ENCODE peak calls at places on chromosomes 7 and 10, in six cellular contexts. One of them, this sample, is unnamed.
A peak's percentile ranks its signal among the peaks of the same experiment; 100 is the strongest.

GRCh38 chr7:28296571-28297483 is 115.5 kb upstream of the CREB5 start:
- DNase-seq in neuronal stem cell: peak; percentile 20
- DNase-seq in Karpas-422: peak; percentile 71
- DNase-seq in GM23248: peak; percentile 68
- DNase-seq in mammary epithelial cell: peak; percentile 18
- DNase-seq in hepatocyte: peak; percentile 57
- DNase-seq in this sample: peak; percentile 63

GRCh38 chr7:40721344-40721949 is 586.6 kb downstream of the SUGCT start:
- DNase-seq in neuronal stem cell: no peak
- DNase-seq in GM23248: no peak
- DNase-seq in Karpas-422: no peak
- DNase-seq in mammary epithelial cell: no peak
- DNase-seq in hepatocyte: no peak
- DNase-seq in this sample: no peak

GRCh38 chr7:78011642-78012041 is 213.1 kb downstream of the PHTF2 start:
- DNase-seq in Karpas-422: no peak
- DNase-seq in mammary epithelial cell: no peak
- DNase-seq in GM23248: no peak
- DNase-seq in neuronal stem cell: no peak
- DNase-seq in hepatocyte: no peak
- DNase-seq in this sample: no peak

GRCh38 chr7:99039384-99039891 is 104.5 kb downstream of the SMURF1 start:
- DNase-seq in mammary epithelial cell: no peak
- DNase-seq in hepatocyte: no peak
- DNase-seq in Karpas-422: no peak
- DNase-seq in GM23248: no peak
- DNase-seq in neuronal stem cell: no peak
- DNase-seq in this sample: no peak

GRCh38 chr7:105098863-105099515 is 85.0 kb downstream of the KMT2E start:
- DNase-seq in neuronal stem cell: no peak
- DNase-seq in GM23248: peak; percentile 41
- DNase-seq in hepatocyte: no peak
- DNase-seq in Karpas-422: no peak
- DNase-seq in mammary epithelial cell: peak; percentile 32
- DNase-seq in this sample: peak; percentile 82

GRCh38 chr7:138036135-138036534 is 34.2 kb upstream of the CREB3L2 start:
- DNase-seq in Karpas-422: no peak
- DNase-seq in mammary epithelial cell: no peak
- DNase-seq in neuronal stem cell: no peak
- DNase-seq in hepatocyte: no peak
- DNase-seq in GM23248: no peak
- DNase-seq in this sample: no peak

GRCh38 chr7:63876707-63877322 is 121.8 kb upstream of the ZNF722 start:
- DNase-seq in mammary epithelial cell: no peak
- DNase-seq in GM23248: no peak
- DNase-seq in neuronal stem cell: no peak
- DNase-seq in hepatocyte: no peak
- DNase-seq in Karpas-422: no peak
- DNase-seq in this sample: no peak

GRCh38 chr7:159195926-159196325 is 51.3 kb upstream of the VIPR2 start:
- DNase-seq in neuronal stem cell: no peak
- DNase-seq in Karpas-422: no peak
- DNase-seq in hepatocyte: no peak
- DNase-seq in mammary epithelial cell: no peak
- DNase-seq in GM23248: no peak
- DNase-seq in this sample: no peak

GRCh38 chr10:86402283-86402931 is 35.8 kb upstream of the GRID1 start:
- DNase-seq in neuronal stem cell: no peak
- DNase-seq in mammary epithelial cell: no peak
- DNase-seq in GM23248: peak; percentile 67
- DNase-seq in hepatocyte: no peak
- DNase-seq in Karpas-422: no peak
- DNase-seq in this sample: no peak

GRCh38 chr7:34048445-34048844 is 143.1 kb downstream of the BMPER start:
- DNase-seq in neuronal stem cell: no peak
- DNase-seq in GM23248: peak; percentile 69
- DNase-seq in mammary epithelial cell: no peak
- DNase-seq in Karpas-422: no peak
- DNase-seq in hepatocyte: no peak
- DNase-seq in this sample: no peak

GRCh38 chr10:64463406-64463805 is 942.2 kb downstream of the REEP3 start:
- DNase-seq in hepatocyte: no peak
- DNase-seq in Karpas-422: no peak
- DNase-seq in mammary epithelial cell: no peak
- DNase-seq in neuronal stem cell: no peak
- DNase-seq in GM23248: no peak
- DNase-seq in this sample: no peak

DNA sequence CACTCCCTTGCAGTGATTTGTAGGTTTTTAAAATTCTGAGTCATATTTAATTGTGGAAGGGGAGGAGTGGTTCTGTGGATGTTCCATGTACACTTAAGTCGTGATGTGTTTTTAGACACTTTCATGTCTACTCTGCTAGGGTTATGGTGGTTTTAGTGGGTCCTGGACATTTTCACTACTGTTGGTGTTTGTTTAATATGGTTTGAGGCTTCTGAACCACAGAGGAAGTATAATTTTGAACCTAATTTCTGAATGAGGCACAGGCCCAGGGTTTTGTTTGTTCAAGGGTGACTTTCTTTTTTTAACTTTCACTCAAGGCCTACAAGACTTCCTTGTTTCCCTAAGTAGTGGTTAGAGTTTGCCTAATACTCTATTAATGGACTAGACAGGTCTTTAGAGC is 13.3 kb downstream of the SLC26A5 start:
- DNase-seq in neuronal stem cell: no peak
- DNase-seq in mammary epithelial cell: no peak
- DNase-seq in GM23248: no peak
- DNase-seq in hepatocyte: no peak
- DNase-seq in Karpas-422: no peak
- DNase-seq in this sample: peak; percentile 60
- H2AFZ ChIP-seq in neuronal stem cell: no peak overlapping the region
- H2AFZ ChIP-seq in mammary epithelial cell: no peak overlapping the region
- H2AFZ ChIP-seq in GM23248: no peak overlapping the region
- H2AFZ ChIP-seq in hepatocyte: no peak overlapping the region
- H2AFZ ChIP-seq in Karpas-422: no peak overlapping the region
- H2AFZ ChIP-seq in this sample: peak overlapping the region; percentile 56

GRCh38 chr10:120735773-120736371 is 115.3 kb upstream of the WDR11 start:
- DNase-seq in GM23248: peak; percentile 53
- DNase-seq in hepatocyte: peak; percentile 19
- DNase-seq in neuronal stem cell: no peak
- DNase-seq in mammary epithelial cell: peak; percentile 7
- DNase-seq in Karpas-422: peak; percentile 80
- DNase-seq in this sample: peak; percentile 50

GRCh38 chr10:120734476-120735078 is 116.6 kb upstream of the WDR11 start:
- DNase-seq in neuronal stem cell: no peak
- DNase-seq in hepatocyte: no peak
- DNase-seq in Karpas-422: peak; percentile 36
- DNase-seq in mammary epithelial cell: no peak
- DNase-seq in GM23248: no peak
- DNase-seq in this sample: peak; percentile 50

GRCh38 chr10:120736377-120736776 is 114.8 kb upstream of the WDR11 start:
- DNase-seq in neuronal stem cell: no peak
- DNase-seq in Karpas-422: no peak
- DNase-seq in mammary epithelial cell: no peak
- DNase-seq in hepatocyte: no peak
- DNase-seq in GM23248: no peak
- DNase-seq in this sample: no peak

GRCh38 chr10:120732643-120733313 is 118.4 kb upstream of the WDR11 start:
- DNase-seq in hepatocyte: no peak
- DNase-seq in Karpas-422: peak; percentile 37
- DNase-seq in GM23248: no peak
- DNase-seq in mammary epithelial cell: peak; percentile 25
- DNase-seq in neuronal stem cell: no peak
- DNase-seq in this sample: peak; percentile 72

DNA sequence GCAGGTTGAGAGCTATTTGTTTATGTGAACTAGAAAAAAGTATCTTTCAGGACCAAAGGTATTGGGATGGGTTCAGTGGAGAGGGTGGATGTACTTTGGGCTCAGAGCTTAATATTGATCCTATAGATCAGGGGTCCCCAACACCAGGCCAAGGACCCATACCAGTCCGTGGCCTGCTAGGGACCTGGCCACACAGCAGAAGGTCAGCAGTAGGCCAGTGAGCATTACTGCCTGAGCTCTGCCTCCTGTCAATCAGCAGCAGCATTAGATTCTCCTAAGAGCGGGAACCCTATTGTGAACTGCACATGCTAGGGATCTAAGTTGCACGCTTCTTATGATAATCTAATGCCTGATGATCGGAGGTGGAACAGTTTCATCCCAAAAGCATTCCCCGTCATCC is 115.8 kb upstream of the WDR11 start:
- DNase-seq in hepatocyte: no peak
- DNase-seq in mammary epithelial cell: no peak
- DNase-seq in Karpas-422: peak; percentile 31
- DNase-seq in neuronal stem cell: no peak
- DNase-seq in GM23248: no peak
- DNase-seq in this sample: no peak
- H3K4me3 ChIP-seq in hepatocyte: no peak overlapping the region
- H3K4me3 ChIP-seq in mammary epithelial cell: no peak overlapping the region
- H3K4me3 ChIP-seq in Karpas-422: no peak overlapping the region
- H3K4me3 ChIP-seq in neuronal stem cell: no peak overlapping the region
- H3K4me3 ChIP-seq in GM23248: no peak overlapping the region
- H3K4me3 ChIP-seq in this sample: peak overlapping the region; percentile 64

DNA sequence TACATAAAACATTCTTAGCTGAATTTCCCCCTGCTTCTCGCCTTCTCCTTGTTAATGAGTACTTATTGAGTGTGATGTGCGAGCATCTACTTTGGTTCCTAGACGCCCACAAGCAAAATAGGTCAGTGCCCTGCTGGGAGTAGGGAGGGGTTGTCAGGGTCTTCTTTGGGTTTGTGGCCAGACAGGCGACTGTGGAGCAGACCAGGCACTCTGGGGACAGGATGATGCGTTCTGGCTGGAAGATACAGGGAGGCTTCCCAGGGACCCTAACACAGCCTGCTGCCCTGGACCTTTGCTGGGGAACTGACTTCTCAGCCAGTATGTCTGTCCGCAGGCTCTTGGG is 227.2 kb downstream of the CUX1 start:
- DNase-seq in Karpas-422: no peak
- DNase-seq in GM23248: peak; percentile 8
- DNase-seq in neuronal stem cell: no peak
- DNase-seq in hepatocyte: no peak
- DNase-seq in mammary epithelial cell: no peak
- DNase-seq in this sample: no peak
- H2AFZ ChIP-seq in Karpas-422: no peak overlapping the region
- H2AFZ ChIP-seq in GM23248: no peak overlapping the region
- H2AFZ ChIP-seq in neuronal stem cell: no peak overlapping the region
- H2AFZ ChIP-seq in hepatocyte: no peak overlapping the region
- H2AFZ ChIP-seq in mammary epithelial cell: no peak overlapping the region
- H2AFZ ChIP-seq in this sample: no peak overlapping the region

DNA sequence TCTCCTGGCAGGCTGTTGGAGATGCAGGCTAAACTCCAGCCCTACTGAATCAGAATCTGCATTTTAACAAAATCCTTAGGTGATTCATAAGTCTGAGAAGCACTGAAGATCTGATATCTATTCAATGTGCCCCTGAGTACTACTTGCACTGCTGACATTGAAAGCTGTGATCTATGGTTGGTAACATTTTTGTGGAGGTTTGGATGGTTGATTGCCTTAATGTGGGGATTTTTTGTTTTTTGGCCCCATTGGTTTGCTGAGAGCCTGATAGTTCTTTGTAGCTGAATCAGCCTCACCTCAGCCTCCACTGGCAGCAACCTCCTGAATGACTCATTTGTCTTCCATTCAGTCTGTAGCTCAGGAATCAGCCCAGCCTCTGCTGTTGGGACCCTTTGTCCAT is 14.7 kb upstream of the LRRN3 start:
- DNase-seq in GM23248: peak; percentile 67
- DNase-seq in neuronal stem cell: no peak
- DNase-seq in hepatocyte: no peak
- DNase-seq in mammary epithelial cell: peak; percentile 19
- DNase-seq in Karpas-422: no peak
- DNase-seq in this sample: peak; percentile 34
- H3K4me3 ChIP-seq in GM23248: no peak overlapping the region
- H3K4me3 ChIP-seq in neuronal stem cell: no peak overlapping the region
- H3K4me3 ChIP-seq in hepatocyte: no peak overlapping the region
- H3K4me3 ChIP-seq in mammary epithelial cell: no peak overlapping the region
- H3K4me3 ChIP-seq in Karpas-422: no peak overlapping the region
- H3K4me3 ChIP-seq in this sample: no peak overlapping the region

GRCh38 chr7:50657341-50657873 is 92.2 kb upstream of the DDC start:
- DNase-seq in hepatocyte: peak; percentile 17
- DNase-seq in mammary epithelial cell: no peak
- DNase-seq in Karpas-422: no peak
- DNase-seq in neuronal stem cell: no peak
- DNase-seq in GM23248: peak; percentile 76
- DNase-seq in this sample: no peak
- H2AFZ ChIP-seq in hepatocyte: no peak overlapping the region
- H2AFZ ChIP-seq in mammary epithelial cell: no peak overlapping the region
- H2AFZ ChIP-seq in Karpas-422: no peak overlapping the region
- H2AFZ ChIP-seq in neuronal stem cell: no peak overlapping the region
- H2AFZ ChIP-seq in GM23248: no peak overlapping the region
- H2AFZ ChIP-seq in this sample: no peak overlapping the region

GRCh38 chr7:151485006-151485732 is 34.5 kb downstream of the RHEB start:
- DNase-seq in neuronal stem cell: no peak
- DNase-seq in Karpas-422: no peak
- DNase-seq in hepatocyte: no peak
- DNase-seq in mammary epithelial cell: peak; percentile 47
- DNase-seq in GM23248: peak; percentile 94
- DNase-seq in this sample: peak; percentile 68

GRCh38 chr7:151486074-151486473 is 33.6 kb downstream of the RHEB start:
- DNase-seq in Karpas-422: no peak
- DNase-seq in neuronal stem cell: no peak
- DNase-seq in mammary epithelial cell: no peak
- DNase-seq in GM23248: no peak
- DNase-seq in hepatocyte: no peak
- DNase-seq in this sample: no peak

GRCh38 chr7:151481650-151482505 is 37.8 kb downstream of the RHEB start:
- DNase-seq in GM23248: no peak
- DNase-seq in neuronal stem cell: no peak
- DNase-seq in mammary epithelial cell: no peak
- DNase-seq in Karpas-422: no peak
- DNase-seq in hepatocyte: no peak
- DNase-seq in this sample: no peak

GRCh38 chr7:151482883-151483699 is 36.6 kb downstream of the RHEB start:
- DNase-seq in neuronal stem cell: no peak
- DNase-seq in GM23248: no peak
- DNase-seq in hepatocyte: no peak
- DNase-seq in mammary epithelial cell: peak; percentile 27
- DNase-seq in Karpas-422: no peak
- DNase-seq in this sample: no peak

DNA sequence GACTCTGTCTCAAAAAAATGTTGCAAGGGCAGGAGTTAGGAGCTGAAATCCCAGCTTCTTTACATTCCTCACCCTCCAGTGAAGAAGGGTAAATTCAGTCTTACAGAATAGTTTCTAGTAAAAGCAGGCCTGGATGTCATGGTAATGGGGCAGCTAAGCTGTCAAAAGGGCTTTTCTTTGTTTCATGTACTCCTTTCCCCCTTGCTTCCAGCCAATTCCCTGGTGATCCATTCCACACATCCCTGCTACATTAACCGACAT is 36.1 kb downstream of the RHEB start:
- DNase-seq in mammary epithelial cell: no peak
- DNase-seq in neuronal stem cell: no peak
- DNase-seq in Karpas-422: no peak
- DNase-seq in hepatocyte: no peak
- DNase-seq in GM23248: no peak
- DNase-seq in this sample: no peak
- H3K4me3 ChIP-seq in mammary epithelial cell: no peak overlapping the region
- H3K4me3 ChIP-seq in neuronal stem cell: no peak overlapping the region
- H3K4me3 ChIP-seq in Karpas-422: no peak overlapping the region
- H3K4me3 ChIP-seq in hepatocyte: no peak overlapping the region
- H3K4me3 ChIP-seq in GM23248: no peak overlapping the region
- H3K4me3 ChIP-seq in this sample: no peak overlapping the region

This sample was measured in PC-3.